ENCODE peak calls at places on chromosomes 1 and 21, in nine cellular contexts. A is stimulated activated CD4-positive, alpha-beta T cell treated with anti-CD3 and anti-CD28 coated beads, Interleukin-1b, Interleukin-23, amount 100 ng/mL, for 24 hours; L is non-pigmented ciliary epithelial cell; N is HAP-1; D is GM13976; V is left ventricle myocardium superior; K is adrenal gland; F is stimulated activated CD8-positive, alpha-beta memory T cell treated with anti-CD3 and anti-CD28 coated beads, Interleukin-12 subunit alpha, Interleukin-12 subunit beta, amount 100 ng/mL, for 4 hours; I is NCI-H1092. O is an unnamed sample.

GRCh38 chr21:39645331-39645730 is 32.6 kb downstream of the B3GALT5 start:
- DNase-seq in K (no peak), V (no peak), A (no peak), F (no peak), D (no peak), L (no peak), N (no peak), I (no peak), O (no peak)

GRCh38 chr21:44011123-44011773 is 861 bp upstream of the TRAPPC10 start:
- DNase-seq in F (no peak), L (no peak), K (no peak), A (no peak), V (peak; percentile 40), D (no peak), I (no peak), N (peak; percentile 65), O (no peak)

GRCh38 chr1:28885472-28885877 is 28.9 kb upstream of the EPB41 start:
- DNase-seq in I (no peak), V (no peak), L (no peak), F (no peak), K (no peak), N (no peak), A (no peak), D (no peak), O (no peak)

GRCh38 chr1:25945756-25946155 is 39.5 kb upstream of the STMN1 start:
- DNase-seq in N (no peak), V (no peak), D (no peak), K (no peak), A (no peak), L (no peak), I (no peak), F (no peak), O (no peak)

GRCh38 chr1:205072286-205072685 is 12.0 kb downstream of the TMEM81 start:
- DNase-seq in K (no peak), V (no peak), I (no peak), N (no peak), L (no peak), F (no peak), D (no peak), A (no peak), O (no peak)

GRCh38 chr21:46307625-46308024 is 16.0 kb downstream of the C21orf58 start:
- DNase-seq in D (no peak), F (no peak), A (no peak), V (no peak), K (no peak), I (no peak), L (no peak), N (no peak), O (no peak)

GRCh38 chr1:117653732-117654484 is 48.1 kb downstream of the TENT5C start:
- DNase-seq in V (no peak), N (no peak), D (no peak), I (no peak), A (no peak), F (no peak), K (no peak), L (no peak), O (no peak)

GRCh38 chr1:116666747-116667576 is 571 bp downstream of the IGSF3 start:
- DNase-seq in V (no peak), I (no peak), F (no peak), D (peak; percentile 56), N (peak; percentile 46), A (no peak), L (no peak), K (no peak), O (no peak)

GRCh38 chr1:202205523-202206190 is 12.1 kb downstream of the LGR6 start:
- DNase-seq in K (no peak), V (no peak), A (no peak), N (no peak), F (no peak), L (no peak), D (no peak), I (no peak), O (no peak)

GRCh38 chr1:118247593-118247992 is 62.6 kb upstream of the SPAG17 start:
- DNase-seq in I (no peak), K (no peak), N (peak; percentile 28), A (no peak), D (no peak), F (no peak), L (no peak), V (no peak), O (no peak)

GRCh38 chr21:41993744-41994143 is 16.4 kb downstream of the ZBTB21 start:
- DNase-seq in A (no peak), V (no peak), I (no peak), L (peak; percentile 32), D (no peak), F (no peak), K (no peak), N (no peak), O (no peak)